ENCODE peak calls at places on chromosomes 6 and 20, in ten cellular contexts. I is CD4-positive, alpha-beta memory T cell; L is T-cell; J is HCT116; D is psoas muscle; Z is stimulated activated CD4-positive, alpha-beta T cell treated with anti-CD3 and anti-CD28 coated beads, Interleukin-4, amount 100 ng/mL, for 48 hours; M is ELF-1; X is H9; K is GM12865; W is dorsolateral prefrontal cortex. N is an unnamed sample.

GRCh38 chr6:2464641-2465040 is 219.2 kb upstream of the GMDS start:
- DNase-seq in I (no peak), L (no peak), J (no peak), D (no peak), Z (no peak), M (no peak), X (no peak), K (no peak), W (no peak), N (no peak)

GRCh38 chr6:43271103-43271815 is 26.8 kb upstream of the SLC22A7 start:
- DNase-seq in I (no peak), L (no peak), J (no peak), D (no peak), Z (no peak), M (no peak), X (no peak), K (peak), W (no peak), N (no peak)

GRCh38 chr6:160348209-160348551 is at the start of gene SLC22A3:
- DNase-seq in I (no peak), L (no peak), J (no peak), D (peak), Z (no peak), M (no peak), X (peak), K (no peak), W (no peak), N (no peak)

GRCh38 chr6:108341312-108341711 is 46.5 kb downstream of the AFG1L start:
- DNase-seq in I (no peak), L (no peak), J (no peak), D (no peak), Z (no peak), M (no peak), X (no peak), K (no peak), W (no peak), N (no peak)

GRCh38 chr6:126176266-126176665 is 163.6 kb upstream of the CENPW start:
- DNase-seq in I (no peak), L (no peak), J (no peak), D (no peak), Z (no peak), M (no peak), X (no peak), K (no peak), W (no peak), N (no peak)

GRCh38 chr6:7561153-7561964 is 19.9 kb downstream of the DSP start:
- DNase-seq in I (no peak), L (no peak), J (no peak), D (no peak), Z (no peak), M (peak), X (no peak), K (no peak), W (no peak), N (no peak)

GRCh38 chr6:163707385-163708355 is 293.2 kb downstream of the QKI start:
- DNase-seq in I (no peak), L (no peak), J (no peak), D (no peak), Z (no peak), M (no peak), X (no peak), K (peak), W (no peak), N (no peak)

GRCh38 chr6:113813207-113813606 is 43.9 kb upstream of the MARCKS start:
- DNase-seq in I (no peak), L (no peak), J (no peak), D (no peak), Z (no peak), M (no peak), X (no peak), K (no peak), W (no peak), N (no peak)

GRCh38 chr6:147204843-147205311 is 660 bp downstream of the STXBP5 start:
- DNase-seq in I (no peak), L (no peak), J (no peak), D (no peak), Z (no peak), M (no peak), X (no peak), K (no peak), W (no peak), N (no peak)

GRCh38 chr20:35618372-35619131 is 2.9 kb downstream of the SPAG4 start:
- DNase-seq in I (no peak), L (peak), J (no peak), D (no peak), Z (no peak), M (peak), X (peak), K (peak), W (no peak), N (no peak)

GRCh38 chr20:55947701-55948100 is 57.6 kb downstream of the CBLN4 start:
- DNase-seq in I (no peak), L (no peak), J (no peak), D (no peak), Z (no peak), M (no peak), X (no peak), K (no peak), W (no peak), N (no peak)

GRCh38 chr20:39041067-39041466 is 78.9 kb downstream of the DHX35 start:
- DNase-seq in I (no peak), L (no peak), J (no peak), D (no peak), Z (no peak), M (no peak), X (no peak), K (no peak), W (no peak), N (no peak)

GRCh38 chr6:164827537-164827936 is 481.9 kb downstream of the C6orf118 start:
- DNase-seq in I (no peak), L (no peak), J (no peak), D (no peak), Z (no peak), M (no peak), X (no peak), K (no peak), W (no peak), N (no peak)

GRCh38 chr20:23143098-23143497 is 57.0 kb upstream of the CD93 start:
- DNase-seq in I (no peak), L (no peak), J (peak), D (peak), Z (no peak), M (no peak), X (no peak), K (peak), W (no peak), N (no peak)